ENCODE peak calls at places on chromosomes 3 and 15, in ten cellular contexts. D, I, J, C, M, S, Z, W, E and V are unnamed samples.

GRCh38 chr3:124256599-124256998 is 264.7 kb upstream of the ROPN1 start:
- DNase-seq in J (no peak), E (no peak), S (no peak), M (no peak), I (no peak), W (no peak), C (no peak), Z (no peak), D (no peak), V (no peak)

GRCh38 chr3:55169608-55170010 is 241.8 kb upstream of the LRTM1 start:
- DNase-seq in M (no peak), C (no peak), D (no peak), I (peak; percentile 97), W (no peak), J (no peak), Z (no peak), E (peak; percentile 99), S (no peak), V (peak; percentile 67)

GRCh38 chr3:46135475-46135874 is 72.6 kb downstream of the CCR1 start:
- DNase-seq in E (no peak), I (peak; percentile 46), M (no peak), D (no peak), J (no peak), W (no peak), C (no peak), Z (no peak), S (no peak), V (no peak)

GRCh38 chr3:127851899-127852298 is 29.6 kb upstream of the MGLL start:
- DNase-seq in I (no peak), M (no peak), J (no peak), W (no peak), C (peak; percentile 62), Z (no peak), D (no peak), E (no peak), S (peak; percentile 37), V (no peak)

GRCh38 chr3:69219101-69219708 is 96.8 kb upstream of the LMOD3 start:
- DNase-seq in M (no peak), S (no peak), J (no peak), C (no peak), D (no peak), E (no peak), Z (no peak), W (no peak), I (no peak), V (no peak)

GRCh38 chr15:64398575-64398974 is 10.9 kb downstream of the TRIP4 start:
- DNase-seq in W (no peak), S (no peak), J (no peak), D (no peak), C (no peak), M (no peak), E (no peak), I (peak; percentile 35), Z (no peak), V (no peak)

GRCh38 chr15:99763827-99764226 is 30.6 kb upstream of the LYSMD4 start:
- DNase-seq in Z (no peak), D (no peak), C (no peak), W (no peak), E (no peak), J (no peak), M (no peak), S (no peak), I (no peak), V (no peak)

GRCh38 chr3:154101250-154101649 is 19.9 kb upstream of the ARHGEF26 start:
- DNase-seq in S (no peak), J (no peak), E (no peak), M (no peak), W (no peak), D (no peak), C (no peak), Z (no peak), I (no peak), V (no peak)

GRCh38 chr3:186951640-186952552 is 21.6 kb downstream of the ST6GAL1 start:
- DNase-seq in M (no peak), C (no peak), J (no peak), D (no peak), Z (no peak), S (no peak), E (no peak), W (no peak), I (no peak), V (no peak)

DNA sequence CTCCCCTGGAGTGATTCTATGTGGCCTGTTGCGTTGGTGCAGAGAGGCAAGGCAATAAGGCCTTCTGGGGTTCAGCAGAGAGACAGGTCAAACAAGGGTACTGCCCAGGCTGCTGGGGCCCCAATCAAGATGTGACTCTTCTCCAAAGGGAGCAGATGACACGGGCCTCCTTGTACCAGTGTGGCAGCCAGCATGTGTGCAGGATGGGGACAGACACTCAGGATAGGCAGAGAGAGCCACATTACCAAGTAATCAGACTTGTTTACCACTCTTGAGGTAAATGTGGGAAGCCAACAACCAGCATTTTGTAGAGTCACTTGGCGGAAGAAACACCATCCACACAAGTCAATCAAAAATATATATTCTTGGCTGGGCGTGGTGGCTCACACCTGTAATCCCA is 95.3 kb upstream of the DLG1 start:
- DNase-seq in Z (peak; percentile 1), C (no peak), S (no peak), D (no peak), E (no peak), J (no peak), W (no peak), M (no peak), I (no peak), V (no peak)
- H3K4me2 ChIP-seq in Z (no peak overlapping the region), C (no peak overlapping the region), S (no peak overlapping the region), D (no peak overlapping the region), E (no peak overlapping the region), J (no peak overlapping the region), W (no peak overlapping the region), M (no peak overlapping the region), I (no peak overlapping the region), V (no peak overlapping the region)

GRCh38 chr15:65804252-65804931 is 12.3 kb upstream of the DENND4A start:
- DNase-seq in W (no peak), I (peak; percentile 61), M (no peak), S (no peak), D (no peak), E (peak; percentile 74), C (no peak), J (no peak), Z (no peak), V (no peak)
- H3K4me2 ChIP-seq in W (no peak overlapping the region), I (no peak overlapping the region), M (no peak overlapping the region), S (no peak overlapping the region), D (peak overlapping the region; percentile 65), E (no peak overlapping the region), C (no peak overlapping the region), J (no peak overlapping the region), Z (no peak overlapping the region), V (no peak overlapping the region)

GRCh38 chr3:132874701-132875100 is 152.5 kb upstream of the NPHP3 start:
- DNase-seq in Z (no peak), I (no peak), M (no peak), S (no peak), C (no peak), W (no peak), E (no peak), D (no peak), J (no peak), V (no peak)

GRCh38 chr3:132872711-132873110 is 150.5 kb upstream of the NPHP3 start:
- DNase-seq in S (no peak), I (no peak), Z (no peak), D (no peak), M (no peak), W (no peak), C (no peak), E (no peak), J (no peak), V (no peak)

GRCh38 chr3:132870596-132870995 is 148.4 kb upstream of the NPHP3 start:
- DNase-seq in E (no peak), M (no peak), D (no peak), J (peak; percentile 9), Z (no peak), S (no peak), W (no peak), C (no peak), I (no peak), V (no peak)

GRCh38 chr3:132867956-132868355 is 145.7 kb upstream of the NPHP3 start:
- DNase-seq in C (no peak), W (no peak), Z (no peak), D (no peak), E (peak; percentile 33), S (no peak), M (no peak), J (no peak), I (peak; percentile 46), V (no peak)

DNA sequence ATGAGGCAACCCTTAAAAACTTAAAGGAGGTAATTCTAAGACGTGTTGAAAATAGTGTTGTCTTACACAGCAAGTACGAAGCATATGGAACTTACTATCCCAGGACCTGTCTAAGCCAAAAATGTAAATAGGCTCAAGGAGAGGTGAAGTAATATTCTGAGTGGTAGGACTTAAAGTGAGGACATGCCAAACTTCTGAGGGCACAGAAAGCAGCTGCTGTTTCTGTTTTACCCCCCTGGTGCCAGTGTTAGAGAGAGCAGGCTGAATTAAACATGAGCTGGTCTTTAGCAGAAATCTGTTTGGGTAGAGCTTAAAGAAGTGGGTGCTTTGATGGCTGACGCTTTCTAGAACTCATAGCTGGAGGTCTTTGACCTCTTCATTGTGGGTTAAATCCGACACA is 149.7 kb upstream of the NPHP3 start:
- DNase-seq in S (no peak), W (no peak), Z (no peak), J (no peak), C (no peak), D (no peak), E (no peak), M (no peak), I (no peak), V (no peak)
- H3K4me2 ChIP-seq in S (no peak overlapping the region), W (no peak overlapping the region), Z (no peak overlapping the region), J (no peak overlapping the region), C (no peak overlapping the region), D (no peak overlapping the region), E (no peak overlapping the region), M (no peak overlapping the region), I (no peak overlapping the region), V (no peak overlapping the region)

DNA sequence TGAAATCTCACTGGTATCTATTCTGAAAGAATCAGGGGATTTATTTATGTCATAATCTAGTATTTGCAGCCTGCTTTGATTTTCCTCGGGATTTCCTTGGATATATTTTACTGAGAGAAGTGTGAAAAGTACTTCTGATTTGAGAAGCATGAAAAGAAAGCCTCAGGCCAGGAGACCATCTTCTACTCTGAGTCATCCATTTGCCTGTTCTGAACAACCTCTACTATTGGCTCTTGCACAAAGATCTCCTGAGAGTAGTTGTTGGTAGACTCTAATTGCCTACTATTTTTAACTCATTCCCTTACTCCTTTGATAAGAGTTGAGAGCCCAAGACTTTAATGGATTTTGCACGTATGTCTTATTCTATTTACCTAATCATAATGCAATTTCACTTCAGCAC is 318.9 kb downstream of the BCHE start:
- DNase-seq in C (no peak), I (no peak), S (no peak), E (no peak), D (no peak), J (no peak), W (no peak), Z (no peak), M (no peak), V (no peak)
- H3K4me2 ChIP-seq in C (no peak overlapping the region), I (no peak overlapping the region), S (no peak overlapping the region), E (no peak overlapping the region), D (no peak overlapping the region), J (no peak overlapping the region), W (no peak overlapping the region), Z (no peak overlapping the region), M (no peak overlapping the region), V (no peak overlapping the region)

GRCh38 chr3:51340989-51341636 is 44.0 kb upstream of the MANF start:
- DNase-seq in I (peak; percentile 41), J (no peak), Z (no peak), E (no peak), W (peak; percentile 29), D (no peak), C (no peak), S (peak; percentile 25), M (no peak), V (no peak)
- H3K4me2 ChIP-seq in I (peak overlapping the region; percentile 75), J (no peak overlapping the region), Z (peak overlapping the region; percentile 45), E (peak overlapping the region; percentile 56), W (peak overlapping the region; percentile 73), D (no peak overlapping the region), C (no peak overlapping the region), S (no peak overlapping the region), M (peak overlapping the region; percentile 81), V (peak overlapping the region; percentile 64)